ENCODE peak calls at places on chromosomes 4 and X, in eight cellular contexts. U, G, P, K, Y, T, E and F are unnamed samples.

GRCh38 chrX:65697915-65698796 is 30.7 kb downstream of the MSN start:
- DNase-seq in U (no peak), K (peak), P (peak), G (no peak), Y (peak), E (peak), T (no peak), F (peak)

GRCh38 chrX:137313627-137314026 is 252.3 kb upstream of the ZIC3 start:
- DNase-seq in K (no peak), G (no peak), P (no peak), U (no peak), Y (no peak), E (no peak), T (no peak), F (no peak)

GRCh38 chrX:66680451-66680850 is 41.6 kb upstream of the EDA2R start:
- DNase-seq in T (no peak), P (no peak), G (no peak), Y (no peak), U (no peak), E (no peak), K (no peak), F (no peak)

GRCh38 chr4:104967034-104967401 is 179.7 kb upstream of the TET2 start:
- DNase-seq in T (no peak), E (no peak), G (no peak), P (no peak), K (no peak), Y (no peak), U (no peak), F (no peak)

GRCh38 chr4:156293657-156294297 is 340.1 kb upstream of the CTSO start:
- DNase-seq in T (no peak), U (no peak), P (no peak), E (peak), K (no peak), Y (no peak), G (no peak), F (no peak)

GRCh38 chr4:177681902-177682301 is 239.7 kb upstream of the AGA start:
- DNase-seq in Y (no peak), P (no peak), G (no peak), K (no peak), U (no peak), T (no peak), E (no peak), F (no peak)

GRCh38 chr4:22174640-22175039 is 226.1 kb upstream of the KCNIP4 start:
- DNase-seq in P (no peak), G (no peak), K (no peak), Y (no peak), T (no peak), U (no peak), E (no peak), F (no peak)

GRCh38 chr4:85617202-85617601 is 142.3 kb downstream of the ARHGAP24 start:
- DNase-seq in Y (no peak), G (no peak), K (no peak), P (no peak), E (no peak), T (no peak), U (no peak), F (no peak)

DNA sequence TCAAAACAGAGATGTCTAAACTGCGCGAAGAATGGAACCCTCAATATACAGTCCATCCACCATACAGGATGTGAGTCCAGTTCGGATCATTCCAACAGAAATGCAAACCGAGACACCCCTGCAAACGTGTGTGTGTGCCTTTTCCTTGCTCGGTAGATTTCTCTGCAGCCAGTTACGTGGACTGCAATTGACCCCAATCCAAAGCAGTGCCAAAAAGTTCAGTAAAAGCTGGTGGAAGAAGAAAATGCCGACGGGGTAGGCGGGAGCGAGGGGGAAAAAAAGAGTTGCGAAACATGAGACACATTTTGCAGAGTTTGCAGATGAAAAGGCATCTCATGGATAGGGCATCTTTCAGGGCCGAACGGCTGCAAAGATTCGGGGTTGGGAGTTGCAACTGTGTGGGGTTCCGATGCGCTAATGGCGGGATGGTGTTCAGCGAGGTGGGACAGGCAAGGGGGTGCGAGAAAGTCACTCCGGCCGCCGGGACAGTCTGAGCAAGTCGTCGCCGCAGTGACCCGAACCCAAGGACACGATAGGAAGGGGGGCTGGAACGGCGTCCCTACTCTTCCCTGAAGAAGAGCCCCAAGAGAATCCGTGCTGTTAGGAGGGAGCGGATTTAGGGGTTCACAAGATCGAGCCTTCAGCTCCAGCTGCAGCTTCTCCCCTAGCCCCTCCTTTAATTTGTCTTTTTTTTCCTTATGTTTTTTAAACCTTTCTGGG is 3.8 kb downstream of the PHOX2B start:
- DNase-seq in P (no peak), Y (no peak), T (peak), E (no peak), G (no peak), U (no peak), K (peak), F (no peak)
- TF ChIP-seq EZH2 in P (no peak), Y (no peak), T (peak), E (peak), G (no peak), U (no peak), K (peak), F (peak)

GRCh38 chr4:8215001-8215427 is 15.9 kb downstream of the SH3TC1 start:
- DNase-seq in T (no peak), Y (no peak), U (no peak), G (no peak), K (no peak), E (peak), P (no peak), F (no peak)
- TF ChIP-seq POLR2AphosphoS5 in T (no peak), Y (no peak), U (no peak), G (no peak), K (no peak), E (no peak), P (no peak), F (no peak)

GRCh38 chr4:25030283-25031076 is at the start of gene LGI2:
- DNase-seq in K (peak), G (no peak), U (no peak), E (no peak), Y (no peak), P (no peak), T (peak), F (no peak)

GRCh38 chr4:25031077-25031606 is 396 bp upstream of the LGI2 start:
- DNase-seq in E (no peak), U (no peak), P (no peak), T (peak), Y (no peak), G (no peak), K (peak), F (no peak)

GRCh38 chr4:25032126-25032525 is 1.4 kb upstream of the LGI2 start:
- DNase-seq in E (no peak), U (no peak), K (no peak), P (no peak), T (no peak), Y (no peak), G (no peak), F (no peak)

DNA sequence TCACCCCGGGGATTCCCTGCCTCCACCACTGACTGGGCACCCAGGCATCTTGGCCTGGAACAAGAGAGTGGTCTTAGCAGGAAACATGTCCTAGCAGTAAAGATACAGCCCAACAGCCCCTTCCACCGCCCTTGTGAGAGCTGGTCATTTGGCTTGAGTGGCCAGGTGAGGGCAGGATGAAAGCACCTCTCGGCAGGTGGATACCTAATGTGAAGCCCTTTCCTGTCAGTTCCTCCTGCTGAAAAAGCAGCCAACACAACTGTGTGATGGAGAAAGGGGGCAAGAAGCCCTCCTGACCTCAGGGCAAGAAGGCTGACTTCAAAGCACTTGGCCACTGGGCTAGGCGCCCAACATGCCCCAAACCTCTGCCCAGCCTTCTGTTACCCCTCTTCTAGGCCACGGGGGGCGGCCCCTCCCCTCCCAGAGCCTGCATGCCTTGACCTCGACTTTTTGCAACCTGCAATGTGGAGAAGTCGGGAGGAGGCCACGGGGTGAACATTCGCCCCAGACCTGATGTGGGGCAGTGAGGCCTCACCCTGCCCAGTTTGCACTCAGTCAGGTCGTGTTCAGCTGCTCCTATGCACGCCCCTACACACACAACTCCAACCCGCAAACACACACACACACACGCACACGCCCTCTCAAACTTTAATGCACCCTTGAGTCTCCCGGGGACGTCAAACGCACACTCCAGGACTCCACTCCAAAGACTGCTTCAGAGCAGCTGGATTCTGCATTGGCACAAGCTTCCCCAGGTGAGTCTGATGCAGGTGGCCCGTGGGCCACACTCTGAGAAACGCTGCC is 1.1 kb downstream of the LGI2 start:
- DNase-seq in Y (no peak), T (peak), K (peak), U (no peak), G (no peak), E (no peak), P (no peak), F (no peak)
- TF ChIP-seq EZH2 in Y (no peak), T (peak), K (no peak), U (no peak), G (no peak), E (peak), P (no peak), F (no peak)

GRCh38 chrX:1420371-1420770 is 28.5 kb upstream of the SLC25A6 start:
- DNase-seq in Y (peak), U (no peak), T (no peak), P (no peak), G (no peak), K (no peak), E (no peak), F (no peak)
- TF ChIP-seq POLR2AphosphoS5 in Y (no peak), U (peak), T (peak), P (no peak), G (no peak), K (peak), E (no peak), F (peak)

GRCh38 chr4:8860096-8860891 is 11.3 kb downstream of the HMX1 start:
- DNase-seq in K (peak), E (no peak), G (no peak), Y (no peak), P (no peak), U (no peak), T (peak), F (no peak)
- TF ChIP-seq EZH2 in K (peak), E (peak), G (no peak), Y (no peak), P (no peak), U (no peak), T (peak), F (no peak)

GRCh38 chr4:169070895-169071218 is 60.8 kb upstream of the CBR4 start:
- DNase-seq in P (no peak), K (no peak), Y (peak), U (peak), E (no peak), T (no peak), G (no peak), F (no peak)
- TF ChIP-seq POLR2AphosphoS5 in P (no peak), K (no peak), Y (no peak), U (no peak), E (no peak), T (no peak), G (no peak), F (no peak)

DNA sequence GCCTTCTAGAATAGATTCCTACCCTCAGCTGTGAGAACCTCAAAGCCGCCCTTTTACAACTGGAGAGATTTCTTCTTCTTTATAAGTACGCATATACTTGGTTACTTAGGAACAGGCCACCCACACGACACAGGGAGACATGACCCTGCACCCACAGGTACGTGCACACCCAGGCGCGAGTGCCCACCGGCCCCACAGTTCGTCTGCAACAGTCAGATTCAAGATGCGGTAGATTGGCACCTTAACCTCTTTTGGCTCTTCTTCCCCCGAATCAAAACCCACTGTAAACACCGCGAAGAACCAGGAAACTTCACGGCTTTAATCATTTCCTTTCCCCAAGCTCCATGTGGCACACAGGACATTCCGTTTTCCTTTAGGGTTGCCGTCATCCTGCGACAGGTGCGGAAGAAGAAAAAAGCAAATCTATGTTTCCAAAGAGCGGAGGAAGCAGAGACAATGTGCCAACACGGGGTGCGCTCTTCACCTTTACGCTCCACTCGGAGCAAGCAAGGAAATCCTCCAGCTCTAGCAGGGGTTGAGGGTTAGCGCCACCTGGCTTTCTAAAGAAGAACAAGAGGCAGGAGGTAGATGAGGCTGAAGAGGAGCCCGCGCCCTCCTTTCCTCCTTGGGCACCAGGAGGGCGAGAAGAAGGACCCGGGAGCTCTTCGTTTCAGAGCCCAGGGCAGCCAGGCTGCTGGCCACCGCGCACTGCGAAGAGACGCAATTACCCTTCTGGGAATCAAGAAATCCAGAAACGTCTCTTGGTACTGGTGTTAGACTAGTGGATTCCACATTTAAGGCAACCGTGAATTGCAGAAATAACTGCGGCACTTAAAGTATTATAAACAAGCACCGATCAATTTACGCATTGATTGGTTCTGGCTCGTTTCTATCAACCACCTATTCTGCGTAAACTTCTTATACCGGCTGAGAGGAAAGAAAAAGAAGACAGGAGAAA is 35.7 kb downstream of the HAND2 start:
- DNase-seq in K (peak), T (peak), P (peak), E (peak), U (peak), Y (peak), G (peak), F (no peak)
- TF ChIP-seq EZH2 in K (peak), T (peak), P (no peak), E (peak), U (no peak), Y (no peak), G (no peak), F (no peak)

GRCh38 chr4:42339935-42340406 is 57.3 kb upstream of the SHISA3 start:
- DNase-seq in G (no peak), Y (no peak), T (no peak), U (no peak), P (no peak), E (peak), K (peak), F (no peak)
- TF ChIP-seq POLR2AphosphoS5 in G (no peak), Y (no peak), T (no peak), U (no peak), P (no peak), E (peak), K (no peak), F (no peak)